ENCODE peak calls at places on chromosomes 2 and 18, in ten cellular contexts. M is stimulated activated naive CD8-positive, alpha-beta T cell treated with anti-CD3 and anti-CD28 coated beads, Interleukin-15, amount 100 ng/mL, for 72 hours; N is NCI-H1417; P is EL; R is RKO; V is GM03348; X is caudate nucleus; W is NCI-H524; T is coronary artery; B is H9. U is an unnamed sample.
A peak's percentile ranks its signal among the peaks of the same experiment; 100 is the strongest.

GRCh38 chr2:64202206-64202864 is 58.1 kb upstream of the PELI1 start:
- DNase-seq in M (peak; percentile 26), N (peak; percentile 60), P (no peak), R (no peak), V (no peak), X (no peak), W (no peak), T (no peak), B (no peak), U (peak; percentile 28)

GRCh38 chr18:3451166-3451988 is 1.4 kb downstream of the TGIF1 start:
- DNase-seq in M (peak; percentile 92), N (peak; percentile 67), P (peak; percentile 93), R (peak; percentile 90), V (peak; percentile 95), X (peak; percentile 83), W (peak; percentile 35), T (peak; percentile 97), B (peak; percentile 70), U (peak; percentile 93)

GRCh38 chr2:160940271-160940670 is 220.0 kb upstream of the TANK start:
- DNase-seq in M (no peak), N (no peak), P (no peak), R (no peak), V (peak; percentile 35), X (no peak), W (no peak), T (no peak), B (no peak), U (peak; percentile 56)

GRCh38 chr2:181900007-181900651 is 8.6 kb downstream of the ITPRID2 start:
- DNase-seq in M (no peak), N (no peak), P (no peak), R (no peak), V (no peak), X (no peak), W (no peak), T (no peak), B (no peak), U (no peak)

GRCh38 chr2:184006998-184007397 is 591.3 kb upstream of the ZNF804A start:
- DNase-seq in M (no peak), N (peak; percentile 74), P (no peak), R (no peak), V (no peak), X (no peak), W (peak; percentile 16), T (no peak), B (no peak), U (no peak)

GRCh38 chr2:133821107-133821760 is 253.0 kb upstream of the NCKAP5 start:
- DNase-seq in M (no peak), N (no peak), P (peak; percentile 77), R (no peak), V (peak; percentile 62), X (no peak), W (no peak), T (no peak), B (no peak), U (peak; percentile 75)

GRCh38 chr2:218344090-218344754 is 12.4 kb upstream of the CATIP start:
- DNase-seq in M (no peak), N (no peak), P (no peak), R (no peak), V (no peak), X (no peak), W (no peak), T (no peak), B (no peak), U (peak; percentile 24)

GRCh38 chr2:218017211-218018053 is 14.6 kb upstream of the TNS1 start:
- DNase-seq in M (no peak), N (no peak), P (no peak), R (no peak), V (no peak), X (no peak), W (no peak), T (no peak), B (no peak), U (no peak)

GRCh38 chr2:45962522-45962921 is 311.0 kb downstream of the PRKCE start:
- DNase-seq in M (no peak), N (no peak), P (peak; percentile 89), R (no peak), V (peak; percentile 68), X (peak; percentile 44), W (no peak), T (peak; percentile 79), B (no peak), U (peak; percentile 95)

GRCh38 chr2:223474893-223475292 is 127.3 kb downstream of the SCG2 start:
- DNase-seq in M (no peak), N (no peak), P (no peak), R (no peak), V (no peak), X (no peak), W (no peak), T (no peak), B (no peak), U (no peak)

U was measured in GM23248.